ENCODE peak calls at places on chromosomes 1 and 21, in seven cellular contexts. C, I, U, H, F, P and N are unnamed samples.

GRCh38 chr1:15188145-15188544 is 34.6 kb downstream of the TMEM51 start:
- DNase-seq in C (no peak), I (no peak), U (no peak), H (no peak), F (no peak), P (no peak), N (peak)

GRCh38 chr1:157641177-157641576 is 43.3 kb upstream of the FCRL4 start:
- DNase-seq in C (no peak), I (no peak), U (no peak), H (no peak), F (no peak), P (no peak), N (no peak)

GRCh38 chr1:227192163-227192562 is 126.1 kb downstream of the CDC42BPA start:
- DNase-seq in C (peak), I (no peak), U (no peak), H (no peak), F (peak), P (no peak), N (no peak)

GRCh38 chr1:150516050-150516591 is 569 bp downstream of the FALEC start:
- DNase-seq in C (peak), I (no peak), U (no peak), H (no peak), F (no peak), P (no peak), N (no peak)

GRCh38 chr1:223304931-223305330 is 59.0 kb downstream of the SUSD4 start:
- DNase-seq in C (no peak), I (no peak), U (no peak), H (no peak), F (no peak), P (no peak), N (no peak)

GRCh38 chr1:89721351-89721750 is 88.4 kb downstream of the LRRC8C start:
- DNase-seq in C (peak), I (no peak), U (no peak), H (no peak), F (no peak), P (no peak), N (no peak)

GRCh38 chr1:69055223-69055622 is 512.5 kb upstream of the LRRC7 start:
- DNase-seq in C (no peak), I (no peak), U (no peak), H (no peak), F (no peak), P (no peak), N (no peak)

GRCh38 chr1:72635719-72636118 is 353.4 kb upstream of the NEGR1 start:
- DNase-seq in C (no peak), I (no peak), U (no peak), H (no peak), F (no peak), P (no peak), N (no peak)

GRCh38 chr1:226588484-226588883 is 39.9 kb downstream of the STUM start:
- DNase-seq in C (no peak), I (no peak), U (no peak), H (peak), F (no peak), P (no peak), N (no peak)

GRCh38 chr1:193707271-193708015 is 521.0 kb upstream of the B3GALT2 start:
- DNase-seq in C (no peak), I (no peak), U (no peak), H (no peak), F (no peak), P (no peak), N (no peak)

GRCh38 chr21:41032536-41032935 is 135.4 kb upstream of the BACE2 start:
- DNase-seq in C (no peak), I (no peak), U (no peak), H (no peak), F (no peak), P (no peak), N (no peak)

GRCh38 chr1:115811140-115811828 is 29.6 kb downstream of the NHLH2 start:
- DNase-seq in C (no peak), I (no peak), U (no peak), H (no peak), F (peak), P (no peak), N (no peak)

GRCh38 chr1:165152109-165152508 is 204.4 kb downstream of the LMX1A start:
- DNase-seq in C (no peak), I (no peak), U (no peak), H (no peak), F (no peak), P (no peak), N (no peak)

GRCh38 chr1:228120351-228121091 is 11.4 kb upstream of the MRPL55 start:
- DNase-seq in C (no peak), I (no peak), U (no peak), H (no peak), F (no peak), P (no peak), N (no peak)

GRCh38 chr1:918353-918752 is 5.4 kb upstream of the SAMD11 start:
- DNase-seq in C (no peak), I (no peak), U (no peak), H (no peak), F (no peak), P (no peak), N (no peak)

GRCh38 chr1:235736263-235736662 is 86.7 kb upstream of the GNG4 start:
- DNase-seq in C (no peak), I (no peak), U (no peak), H (no peak), F (no peak), P (no peak), N (no peak)

GRCh38 chr1:34781071-34781843 is at the start of gene GJB3:
- DNase-seq in C (no peak), I (no peak), U (peak), H (no peak), F (no peak), P (no peak), N (peak)

GRCh38 chr1:116987256-116987555 is 14.4 kb upstream of the CD101 start:
- DNase-seq in C (no peak), I (no peak), U (no peak), H (no peak), F (peak), P (no peak), N (peak)

GRCh38 chr1:167934407-167935251 is 1.9 kb upstream of the DCAF6 start:
- DNase-seq in C (no peak), I (no peak), U (no peak), H (no peak), F (no peak), P (no peak), N (no peak)

GRCh38 chr1:163758977-163759670 is 437.4 kb downstream of the NUF2 start:
- DNase-seq in C (no peak), I (no peak), U (no peak), H (no peak), F (no peak), P (no peak), N (no peak)

GRCh38 chr1:40058453-40059291 is 18.1 kb downstream of the CAP1 start:
- DNase-seq in C (peak), I (no peak), U (no peak), H (no peak), F (no peak), P (no peak), N (no peak)

GRCh38 chr21:42375141-42375905 is 9.0 kb upstream of the TFF1 start:
- DNase-seq in C (no peak), I (no peak), U (no peak), H (no peak), F (peak), P (no peak), N (no peak)

GRCh38 chr1:30194741-30195423 is 528.5 kb downstream of the MATN1 start:
- DNase-seq in C (no peak), I (peak), U (no peak), H (no peak), F (no peak), P (no peak), N (no peak)

GRCh38 chr1:52534928-52535764 is 17.7 kb downstream of the TUT4 start:
- DNase-seq in C (no peak), I (no peak), U (no peak), H (no peak), F (no peak), P (no peak), N (no peak)

GRCh38 chr1:196114193-196114592 is 494.0 kb downstream of the KCNT2 start:
- DNase-seq in C (no peak), I (no peak), U (no peak), H (no peak), F (no peak), P (no peak), N (no peak)

GRCh38 chr1:243729956-243730355 is 120.1 kb downstream of the AKT3 start:
- DNase-seq in C (no peak), I (no peak), U (no peak), H (no peak), F (no peak), P (no peak), N (no peak)

GRCh38 chr1:224791362-224791941 is 138.0 kb upstream of the DNAH14 start:
- DNase-seq in C (no peak), I (no peak), U (no peak), H (no peak), F (no peak), P (no peak), N (no peak)

GRCh38 chr1:190759807-190760206 is 282.1 kb upstream of the BRINP3 start:
- DNase-seq in C (peak), I (no peak), U (no peak), H (no peak), F (no peak), P (no peak), N (no peak)

GRCh38 chr1:189211742-189212141 is 1265.9 kb downstream of the BRINP3 start:
- DNase-seq in C (no peak), I (no peak), U (no peak), H (no peak), F (no peak), P (no peak), N (no peak)

GRCh38 chr1:85343213-85343611 is 66.8 kb upstream of the BCL10 start:
- DNase-seq in C (no peak), I (no peak), U (no peak), H (no peak), F (no peak), P (no peak), N (no peak)

GRCh38 chr1:56566994-56567393 is 12.4 kb downstream of the PLPP3 start:
- DNase-seq in C (no peak), I (no peak), U (no peak), H (no peak), F (no peak), P (no peak), N (no peak)

GRCh38 chr1:6421266-6421665 is 1.5 kb upstream of the HES2 start:
- DNase-seq in C (no peak), I (no peak), U (no peak), H (no peak), F (no peak), P (no peak), N (no peak)

GRCh38 chr1:21926814-21927530 is 10.1 kb downstream of the HSPG2 start:
- DNase-seq in C (no peak), I (no peak), U (peak), H (peak), F (no peak), P (no peak), N (no peak)
- H3K27ac ChIP-seq in C (no peak), I (peak), U (peak), H (peak), F (peak), P (peak), N (peak)

GRCh38 chr1:20551945-20552727 is at the start of gene FAM43B:
- DNase-seq in C (peak), I (no peak), U (peak), H (peak), F (no peak), P (no peak), N (no peak)
- H3K4me3 ChIP-seq in C (no peak), I (peak), U (no peak), H (peak), F (peak), P (peak), N (no peak)

DNA sequence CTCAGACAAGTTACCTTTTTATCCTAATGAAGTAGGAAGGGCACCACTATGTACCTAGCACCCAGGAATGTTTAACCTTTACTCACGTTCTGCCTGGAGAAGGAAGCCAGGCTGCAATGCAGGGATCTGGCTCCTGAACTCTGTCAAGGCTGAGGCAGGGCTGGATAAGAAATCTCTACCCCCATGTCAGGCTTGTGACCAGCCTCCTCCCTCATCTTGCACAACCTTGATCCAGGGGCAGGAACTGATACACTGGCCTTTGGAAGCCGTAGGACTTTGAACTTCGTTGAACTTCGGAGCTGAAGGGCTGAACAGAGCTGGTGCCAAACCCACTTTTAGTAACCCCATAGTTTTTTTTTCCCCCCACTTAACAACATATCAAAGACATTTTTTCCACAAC is 8.0 kb upstream of the AKR1A1 start:
- DNase-seq in C (peak), I (no peak), U (no peak), H (no peak), F (peak), P (no peak), N (no peak)
- TF ChIP-seq EP300 in C (no peak), I (no peak), U (no peak), H (no peak), F (no peak), P (no peak), N (no peak)

GRCh38 chr1:184542291-184542690 is 155.5 kb downstream of the C1orf21 start:
- DNase-seq in C (no peak), I (no peak), U (no peak), H (no peak), F (no peak), P (no peak), N (no peak)

GRCh38 chr1:184541537-184542152 is 154.8 kb downstream of the C1orf21 start:
- DNase-seq in C (no peak), I (no peak), U (peak), H (no peak), F (no peak), P (no peak), N (no peak)

DNA sequence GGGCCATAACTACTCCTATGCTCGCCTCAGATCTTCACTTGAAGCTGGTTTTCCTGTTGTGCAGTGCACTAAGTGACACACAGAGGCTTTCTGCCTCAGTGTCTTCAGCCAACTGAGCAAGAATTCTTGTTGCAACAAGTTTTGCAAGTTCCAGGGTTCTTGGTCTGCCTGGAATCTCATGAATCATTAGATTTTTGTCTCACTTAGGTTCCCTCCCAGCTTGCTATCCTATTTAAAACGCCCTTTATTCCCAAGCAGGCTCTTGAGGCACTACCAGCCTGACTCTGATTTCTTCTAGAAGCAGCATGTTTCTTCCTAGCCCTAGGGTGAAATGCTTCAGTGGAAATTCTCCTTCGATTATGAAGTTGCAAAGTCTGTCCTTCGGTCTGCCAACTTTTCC is 158.8 kb downstream of the C1orf21 start:
- DNase-seq in C (no peak), I (no peak), U (no peak), H (no peak), F (no peak), P (no peak), N (no peak)
- H3K27ac ChIP-seq in C (no peak), I (no peak), U (no peak), H (no peak), F (no peak), P (no peak), N (no peak)

DNA sequence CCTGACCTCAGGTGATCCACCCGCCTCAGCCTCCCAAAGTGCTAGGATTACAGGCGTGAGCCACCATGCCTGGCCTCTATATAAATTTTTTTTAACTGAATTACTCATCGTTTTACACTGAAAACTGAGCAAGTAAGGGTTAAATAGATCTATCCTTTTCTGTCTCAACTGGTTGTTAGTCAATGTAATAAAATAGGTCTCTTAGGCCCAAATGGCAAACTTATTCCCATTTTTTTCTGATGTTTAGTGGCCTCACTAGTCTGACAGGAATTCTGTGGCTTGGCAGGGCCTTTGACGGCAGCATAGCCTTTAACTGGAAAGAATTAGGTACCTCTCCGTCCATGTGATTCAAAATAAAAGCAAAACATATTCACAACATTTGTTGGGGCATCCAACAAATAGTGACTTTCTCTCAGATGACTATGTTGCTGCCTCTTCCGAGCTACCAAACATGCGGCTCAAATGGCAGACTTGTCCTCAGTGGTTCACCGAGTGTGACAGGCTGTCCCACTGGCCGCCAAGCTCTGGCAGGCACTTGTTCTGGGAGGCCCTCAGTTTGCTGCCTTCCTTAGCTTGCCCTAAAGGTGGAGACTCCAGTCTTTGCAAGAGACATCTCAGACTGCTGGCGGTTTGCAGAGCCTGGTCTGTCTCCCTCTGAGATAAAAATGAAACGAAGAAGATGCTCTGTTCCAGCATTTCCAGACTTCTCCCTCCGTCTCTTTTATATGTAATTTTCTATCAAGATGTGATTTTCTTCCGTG is 17.4 kb downstream of the ATP1A4 start:
- DNase-seq in C (peak), I (no peak), U (no peak), H (no peak), F (no peak), P (no peak), N (no peak)
- H3K4me3 ChIP-seq in C (no peak), I (no peak), U (no peak), H (no peak), F (no peak), P (no peak), N (no peak)